ENCODE peak calls at places on chromosomes 13 and 19, in seven cellular contexts. A is aorta, D is hepatocyte, K is Peyer's patch, F is psoas muscle, C is astrocyte, W is endodermal cell. R is an unnamed sample. For H3K4me1 and H3K27me3, the result is how much of the 10 kb centered on the place peaks cover.

GRCh38 chr13:29539866-29540265 is 55.6 kb downstream of the SLC7A1 start:
- DNase-seq in A (no peak), D (no peak), K (no peak), F (no peak), C (no peak), W (no peak), R (no peak)

GRCh38 chr13:71759506-71760225 is 107.3 kb downstream of the DACH1 start:
- DNase-seq in A (no peak), D (no peak), K (no peak), F (no peak), C (peak), W (peak), R (no peak)

GRCh38 chr19:49896863-49897621 is at the start of gene IL4I1:
- DNase-seq in A (peak), D (no peak), K (peak), F (no peak), C (peak), W (no peak), R (no peak)

GRCh38 chr13:110089100-110089499 is 217.9 kb downstream of the COL4A1 start:
- DNase-seq in A (no peak), D (no peak), K (no peak), F (no peak), C (no peak), W (no peak), R (no peak)

GRCh38 chr19:55602104-55603001 is 2.3 kb downstream of the ZNF524 start:
- DNase-seq in A (no peak), D (no peak), K (no peak), F (no peak), C (no peak), W (no peak), R (no peak)

GRCh38 chr13:19601749-19602725 is 31.4 kb upstream of the MPHOSPH8 start:
- DNase-seq in A (peak), D (peak), K (peak), F (peak), C (peak), W (peak), R (no peak)

GRCh38 chr13:103351035-103351828 is 285.0 kb upstream of the SLC10A2 start:
- DNase-seq in A (no peak), D (peak), K (no peak), F (no peak), C (peak), W (peak), R (no peak)

GRCh38 chr13:54742984-54743383 is 1714.4 kb downstream of the OLFM4 start:
- DNase-seq in A (no peak), D (no peak), K (no peak), F (no peak), C (no peak), W (no peak), R (no peak)

GRCh38 chr19:11931513-11931912 is 6.6 kb downstream of the ZNF700 start:
- DNase-seq in A (no peak), D (no peak), K (no peak), F (no peak), C (no peak), W (no peak), R (no peak)

GRCh38 chr13:49436890-49437289 is 7.0 kb downstream of the CAB39L start:
- DNase-seq in A (peak), D (peak), K (no peak), F (peak), C (peak), W (no peak), R (no peak)

GRCh38 chr19:13040916-13041292 is 45.6 kb downstream of the NFIX start:
- DNase-seq in A (no peak), D (no peak), K (no peak), F (no peak), C (no peak), W (no peak), R (no peak)

GRCh38 chr19:10550336-10550735 is 6.6 kb downstream of the ATG4D start:
- DNase-seq in A (no peak), D (no peak), K (no peak), F (no peak), C (no peak), W (no peak), R (no peak)
- H3K4me1 ChIP-seq in A (under half), D (under half), K (under half), F (under half), C (under half), W (under half), R (under half)

GRCh38 chr19:15562861-15563260 is 52.2 kb upstream of the CYP4F8 start:
- DNase-seq in A (no peak), D (no peak), K (no peak), F (no peak), C (no peak), W (peak), R (no peak)
- H3K27me3 ChIP-seq in A (under half), D (under half), K (under half), F (under half), C (under half), W (under half), R (under half)

GRCh38 chr19:1270168-1270853 is 1.2 kb downstream of the CIRBP start:
- DNase-seq in A (no peak), D (no peak), K (no peak), F (peak), C (no peak), W (no peak), R (no peak)
- H3K4me1 ChIP-seq in A (under half), D (half or more), K (half or more), F (half or more), C (half or more), W (under half), R (under half)

GRCh38 chr13:45747071-45747470 is 45.0 kb downstream of the CBY2 start:
- DNase-seq in A (no peak), D (no peak), K (no peak), F (no peak), C (no peak), W (no peak), R (no peak)

GRCh38 chr13:45737571-45738002 is 35.5 kb downstream of the CBY2 start:
- DNase-seq in A (no peak), D (no peak), K (no peak), F (no peak), C (no peak), W (peak), R (no peak)

GRCh38 chr13:45744979-45745378 is 42.9 kb downstream of the CBY2 start:
- DNase-seq in A (no peak), D (no peak), K (no peak), F (no peak), C (no peak), W (no peak), R (no peak)

DNA sequence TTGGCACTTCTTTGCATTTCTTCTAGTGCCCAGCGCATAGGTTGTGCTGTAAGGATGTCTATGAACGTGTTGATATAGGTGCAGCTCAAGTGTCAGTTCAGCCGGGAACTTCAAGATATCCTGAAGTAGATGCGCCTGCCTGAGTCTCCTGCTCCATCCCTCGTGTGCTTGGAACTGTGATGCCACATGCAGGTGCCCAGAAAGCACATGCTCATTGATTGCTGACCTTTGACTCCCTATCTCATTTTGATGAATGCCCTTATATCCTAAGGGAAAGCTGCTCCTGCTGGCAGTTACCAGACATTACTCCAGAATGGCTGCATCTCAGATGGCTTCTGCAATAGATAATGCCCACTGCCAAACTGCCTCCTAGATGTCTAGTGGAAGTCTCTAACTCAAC is 40.9 kb downstream of the CBY2 start:
- DNase-seq in A (no peak), D (no peak), K (no peak), F (no peak), C (no peak), W (no peak), R (no peak)
- H3K27me3 ChIP-seq in A (under half), D (under half), K (under half), F (under half), C (under half), W (under half), R (under half)